ENCODE peak calls at places on chromosomes 11 and 22, in six cellular contexts. E is left ventricle myocardium inferior, B is small intestine, X is ascending aorta, N is neuronal stem cell, K is substantia nigra. J is an unnamed sample.

GRCh38 chr22:37260939-37261338 is 16.9 kb upstream of the RAC2 start:
- DNase-seq in B (peak), E (peak), K (no peak), X (no peak), N (peak), J (peak)

GRCh38 chr22:37633693-37634504 is 5.6 kb upstream of the SH3BP1 start:
- DNase-seq in B (peak), K (peak), E (peak), X (peak), N (peak), J (no peak)

GRCh38 chr11:27420217-27420616 is 52.4 kb downstream of the LGR4 start:
- DNase-seq in X (no peak), B (no peak), K (no peak), E (no peak), N (no peak), J (no peak)

GRCh38 chr11:77411238-77411637 is 62.7 kb downstream of the PAK1 start:
- DNase-seq in B (no peak), X (no peak), K (no peak), N (no peak), E (peak), J (no peak)

GRCh38 chr11:77418155-77418980 is 55.5 kb downstream of the PAK1 start:
- DNase-seq in E (no peak), N (no peak), X (no peak), K (no peak), B (no peak), J (no peak)

GRCh38 chr11:82229346-82229745 is 504.3 kb downstream of the FAM181B start:
- DNase-seq in B (peak), N (no peak), K (no peak), X (no peak), E (no peak), J (no peak)

GRCh38 chr11:69000391-69000790 is 12.7 kb downstream of the MRGPRF start:
- DNase-seq in B (no peak), E (no peak), K (no peak), N (no peak), X (no peak), J (no peak)

GRCh38 chr22:30295576-30295975 is 6.3 kb upstream of the CASTOR1 start:
- DNase-seq in X (no peak), B (no peak), K (no peak), E (no peak), N (no peak), J (no peak)

GRCh38 chr11:40722179-40722795 is 737.2 kb downstream of the LRRC4C start:
- DNase-seq in E (no peak), X (no peak), K (no peak), N (peak), B (peak), J (no peak)

GRCh38 chr11:70854201-70854600 is 398.2 kb downstream of the SHANK2 start:
- DNase-seq in K (no peak), B (no peak), X (no peak), N (no peak), E (no peak), J (no peak)

GRCh38 chr11:111441443-111441842 is 62.4 kb upstream of the POU2AF1 start:
- DNase-seq in N (no peak), B (no peak), K (no peak), E (no peak), X (no peak), J (no peak)

GRCh38 chr11:1410366-1411291 is 20.9 kb downstream of the BRSK2 start:
- DNase-seq in K (no peak), X (no peak), B (no peak), E (no peak), N (peak), J (no peak)

GRCh38 chr22:33883561-33883960 is 36.7 kb downstream of the LARGE1 start:
- DNase-seq in X (no peak), K (no peak), N (no peak), B (no peak), E (no peak), J (no peak)

GRCh38 chr11:11701070-11701469 is 79.3 kb upstream of the GALNT18 start:
- DNase-seq in K (no peak), B (no peak), X (no peak), N (no peak), E (no peak), J (no peak)

GRCh38 chr11:119518746-119519382 is 95.9 kb upstream of the THY1 start:
- DNase-seq in E (no peak), N (peak), B (no peak), K (no peak), X (no peak), J (no peak)

GRCh38 chr11:94068764-94069163 is 47.6 kb downstream of the HEPHL1 start:
- DNase-seq in N (no peak), B (no peak), E (no peak), K (no peak), X (no peak), J (no peak)

GRCh38 chr11:76631566-76632308 is 38.8 kb downstream of the LRRC32 start:
- DNase-seq in B (no peak), E (no peak), K (no peak), X (no peak), N (no peak), J (no peak)

GRCh38 chr11:46677991-46678740 is 22.3 kb downstream of the ARHGAP1 start:
- DNase-seq in X (no peak), E (no peak), N (no peak), B (no peak), K (no peak), J (no peak)

GRCh38 chr22:26590525-26590858 is 560 bp upstream of the TPST2 start:
- DNase-seq in E (no peak), N (no peak), K (no peak), X (no peak), B (peak), J (no peak)

GRCh38 chr11:43852057-43852636 is 28.5 kb upstream of the ALKBH3 start:
- DNase-seq in N (peak), X (no peak), E (no peak), K (no peak), B (peak), J (no peak)

GRCh38 chr11:123475478-123475877 is 45.4 kb downstream of the GRAMD1B start:
- DNase-seq in X (no peak), E (no peak), B (peak), N (peak), K (no peak), J (no peak)
- H3K27ac ChIP-seq in X (no peak), E (peak), B (no peak), N (no peak), K (no peak), J (peak)

GRCh38 chr11:126874276-126874675 is 126.3 kb downstream of the KIRREL3 start:
- DNase-seq in B (no peak), K (no peak), N (no peak), E (no peak), X (no peak), J (no peak)
- H3K27ac ChIP-seq in B (no peak), K (no peak), N (no peak), E (no peak), X (no peak), J (no peak)

GRCh38 chr22:49914256-49914655 is 4.0 kb downstream of the ALG12 start:
- DNase-seq in N (no peak), X (no peak), E (no peak), B (no peak), K (no peak), J (peak)
- H3K27ac ChIP-seq in N (no peak), X (no peak), E (no peak), B (no peak), K (no peak), J (no peak)

GRCh38 chr11:66158156-66158555 is 88.1 kb downstream of the PACS1 start:
- DNase-seq in E (no peak), K (no peak), X (no peak), B (no peak), N (no peak), J (no peak)
- H3K27ac ChIP-seq in E (no peak), K (no peak), X (no peak), B (no peak), N (no peak), J (no peak)

GRCh38 chr22:39684702-39685281 is 114.2 kb downstream of the CACNA1I start:
- DNase-seq in N (no peak), E (no peak), K (no peak), B (no peak), X (no peak), J (no peak)

GRCh38 chr22:39681038-39681861 is 110.7 kb downstream of the CACNA1I start:
- DNase-seq in K (no peak), N (no peak), E (no peak), B (no peak), X (no peak), J (no peak)

GRCh38 chr22:39683639-39684038 is 113.1 kb downstream of the CACNA1I start:
- DNase-seq in N (no peak), E (no peak), B (no peak), X (no peak), K (no peak), J (no peak)

GRCh38 chr22:39680486-39680885 is 109.9 kb downstream of the CACNA1I start:
- DNase-seq in X (no peak), E (no peak), K (no peak), N (no peak), B (no peak), J (no peak)

DNA sequence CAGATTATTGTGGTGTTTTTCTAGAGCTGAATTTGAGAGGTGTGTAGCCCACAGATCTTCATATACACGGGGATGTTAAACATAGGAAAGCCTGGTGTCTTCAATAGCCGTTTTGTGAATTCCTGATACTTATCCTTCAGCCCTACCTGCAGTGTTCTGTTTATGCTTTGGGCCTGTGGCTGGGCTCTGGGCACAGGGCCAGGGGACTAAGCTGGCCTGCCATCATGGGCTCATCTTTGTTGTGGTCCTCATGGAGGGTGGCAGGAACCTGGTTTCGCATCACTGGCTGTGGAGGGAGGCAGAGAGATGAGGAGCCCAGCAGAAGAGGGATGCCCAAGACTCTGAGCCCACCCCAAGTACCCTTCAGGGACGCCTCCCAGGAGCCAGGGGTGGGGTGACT is 112.4 kb downstream of the CACNA1I start:
- DNase-seq in B (no peak), E (no peak), N (no peak), X (no peak), K (no peak), J (no peak)
- H3K27ac ChIP-seq in B (no peak), E (no peak), N (no peak), X (no peak), K (no peak), J (no peak)

DNA sequence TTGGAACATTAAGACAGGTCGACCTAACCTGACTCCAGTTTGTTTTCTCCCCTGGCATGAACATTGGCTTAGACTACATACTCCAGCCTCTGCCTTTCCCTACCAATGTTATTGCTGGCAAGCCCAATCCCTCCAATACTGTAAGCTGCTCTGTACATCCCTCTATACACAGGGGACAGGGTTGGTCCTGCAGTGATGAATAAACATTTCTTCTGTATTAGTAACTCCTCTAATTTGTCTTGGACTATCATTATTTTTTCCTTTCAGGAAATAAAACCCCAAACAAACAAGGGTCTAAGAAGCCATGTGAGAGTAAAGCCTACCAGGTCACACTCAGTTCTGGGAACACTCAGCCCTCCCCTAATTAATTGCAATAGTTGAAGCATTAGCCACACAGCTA is 35.1 kb upstream of the FJX1 start:
- DNase-seq in X (no peak), B (no peak), K (no peak), E (no peak), N (no peak), J (no peak)
- H3K27ac ChIP-seq in X (no peak), B (no peak), K (no peak), E (no peak), N (no peak), J (peak)

GRCh38 chr11:36452987-36453386 is 57.1 kb downstream of the TRAF6 start:
- DNase-seq in E (no peak), B (peak), N (no peak), X (no peak), K (no peak), J (no peak)
- H3K27ac ChIP-seq in E (peak), B (no peak), N (no peak), X (peak), K (no peak), J (peak)

GRCh38 chr11:29628584-29628983 is 388.2 kb downstream of the KCNA4 start:
- DNase-seq in B (no peak), X (no peak), E (no peak), N (no peak), K (no peak), J (no peak)
- H3K27ac ChIP-seq in B (no peak), X (no peak), E (no peak), N (no peak), K (no peak), J (no peak)

DNA sequence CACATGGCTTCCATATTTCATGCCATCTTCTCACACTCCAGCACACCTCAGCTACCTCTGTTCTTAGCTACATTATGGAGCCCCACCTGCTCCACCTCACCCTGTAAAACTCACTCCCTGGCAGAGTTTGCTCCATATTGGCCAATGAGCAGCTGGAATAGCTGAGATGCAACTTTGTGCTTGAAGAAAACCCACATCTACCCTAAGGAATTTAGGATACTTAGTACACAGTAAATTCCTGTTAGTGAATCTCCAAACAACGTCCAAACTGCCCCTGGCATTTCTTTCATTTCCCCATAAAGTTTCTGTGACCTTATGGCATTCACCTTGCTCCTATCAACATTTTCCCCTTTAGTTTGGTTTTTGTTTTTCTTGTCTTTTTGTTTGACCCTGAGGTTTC is 2.2 kb upstream of the VWCE start:
- DNase-seq in B (no peak), K (no peak), X (no peak), N (no peak), E (no peak), J (no peak)
- H3K27ac ChIP-seq in B (no peak), K (peak), X (no peak), N (no peak), E (peak), J (peak)

GRCh38 chr11:64843971-64844329 is 503 bp downstream of the CDC42BPG start:
- DNase-seq in N (no peak), K (no peak), B (peak), E (no peak), X (no peak), J (no peak)

GRCh38 chr11:64842366-64842759 is 2.1 kb downstream of the CDC42BPG start:
- DNase-seq in X (no peak), B (no peak), N (no peak), E (no peak), K (no peak), J (peak)

GRCh38 chr11:64845125-64845735 is 777 bp upstream of the CDC42BPG start:
- DNase-seq in K (no peak), X (no peak), B (no peak), E (no peak), N (no peak), J (no peak)

GRCh38 chr11:64842851-64843841 is 1.3 kb downstream of the CDC42BPG start:
- DNase-seq in B (peak), K (no peak), X (no peak), E (no peak), N (no peak), J (peak)

DNA sequence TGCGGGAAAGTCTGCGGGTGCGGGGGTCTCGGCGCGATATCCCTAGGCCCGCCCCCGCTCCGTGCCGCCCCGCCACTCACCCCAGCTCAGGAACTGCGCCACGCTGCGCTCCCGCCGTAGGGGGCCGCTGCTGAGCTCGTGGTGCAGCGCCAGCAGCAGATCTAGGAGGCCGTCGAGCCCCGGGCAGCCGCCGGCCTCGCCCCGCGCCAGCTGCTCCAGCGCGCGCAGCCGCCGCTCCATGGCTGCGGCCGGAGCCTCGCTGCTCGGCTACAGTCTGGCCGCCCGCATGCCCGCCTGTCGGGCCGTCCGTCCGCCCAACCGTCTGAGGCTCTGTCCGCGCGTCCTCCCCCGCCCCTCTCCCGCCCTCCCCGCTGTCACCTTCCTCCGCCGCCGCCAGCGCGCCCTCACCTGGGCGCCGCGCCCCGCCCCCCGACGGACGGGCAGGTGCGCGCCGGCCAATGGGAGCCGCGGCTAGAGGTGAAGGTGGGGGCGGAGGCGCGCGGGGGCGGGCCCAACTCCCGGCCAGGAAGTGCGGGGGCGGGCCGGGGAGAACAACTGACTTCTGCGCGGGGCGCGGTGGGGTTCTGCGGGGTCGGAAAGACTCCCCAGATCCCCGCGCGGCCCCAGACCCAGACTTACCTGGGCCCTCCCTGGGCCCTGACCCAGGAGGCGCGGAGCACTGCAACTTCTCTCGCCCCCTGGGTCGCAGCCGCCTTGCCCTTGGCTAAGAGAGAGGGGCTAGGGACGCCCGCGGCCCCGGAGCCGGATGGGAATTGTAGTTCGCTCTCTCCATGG is at the start of gene CDC42BPG:
- DNase-seq in N (no peak), K (no peak), B (peak), E (peak), X (no peak), J (peak)
- H3K27ac ChIP-seq in N (no peak), K (no peak), B (peak), E (peak), X (no peak), J (peak)

J was measured in RWPE2.